ENCODE peak calls at places on chromosome 1, in ten cellular contexts. X is HL-60, A is AG04450, T is cardiac fibroblast, D is pancreas, Q is GM23338, Z is brain microvascular endothelial cell, B is left ventricle myocardium inferior, P is prostate gland, J is mammary epithelial cell. E is an unnamed sample.

GRCh38 chr1:152965853-152966252 is 4.6 kb upstream of the SPRR4 start:
- DNase-seq in X (no peak), A (no peak), T (no peak), D (no peak), Q (no peak), Z (no peak), B (no peak), P (no peak), J (no peak), E (no peak)

GRCh38 chr1:167110586-167110985 is 16.7 kb downstream of the STYXL2 start:
- DNase-seq in X (no peak), A (no peak), T (no peak), D (no peak), Q (no peak), Z (no peak), B (no peak), P (no peak), J (no peak), E (no peak)

GRCh38 chr1:188295157-188295556 is 1466.4 kb downstream of the PLA2G4A start:
- DNase-seq in X (no peak), A (no peak), T (no peak), D (no peak), Q (peak; percentile 12), Z (no peak), B (no peak), P (no peak), J (no peak), E (peak; percentile 21)

GRCh38 chr1:36387141-36387949 is 1.6 kb upstream of the STK40 start:
- DNase-seq in X (no peak), A (no peak), T (peak; percentile 90), D (no peak), Q (no peak), Z (peak; percentile 71), B (no peak), P (no peak), J (peak; percentile 74), E (no peak)

GRCh38 chr1:198531891-198532290 is 8.6 kb downstream of the ATP6V1G3 start:
- DNase-seq in X (no peak), A (no peak), T (no peak), D (no peak), Q (no peak), Z (no peak), B (no peak), P (no peak), J (no peak), E (no peak)

GRCh38 chr1:211653329-211653728 is 22.1 kb downstream of the NEK2 start:
- DNase-seq in X (no peak), A (no peak), T (peak; percentile 55), D (no peak), Q (no peak), Z (no peak), B (no peak), P (no peak), J (no peak), E (no peak)

GRCh38 chr1:32894681-32895080 is 6.5 kb downstream of the TMEM54 start:
- DNase-seq in X (no peak), A (no peak), T (no peak), D (no peak), Q (no peak), Z (no peak), B (no peak), P (no peak), J (no peak), E (no peak)

GRCh38 chr1:182293119-182293589 is 98.4 kb downstream of the GLUL start:
- DNase-seq in X (no peak), A (no peak), T (no peak), D (no peak), Q (no peak), Z (no peak), B (no peak), P (no peak), J (no peak), E (no peak)

GRCh38 chr1:185317886-185318310 is 855 bp upstream of the IVNS1ABP start:
- DNase-seq in X (no peak), A (no peak), T (peak; percentile 29), D (peak; percentile 34), Q (peak; percentile 52), Z (no peak), B (no peak), P (peak; percentile 9), J (peak; percentile 77), E (no peak)

GRCh38 chr1:175198332-175198731 is 5.8 kb upstream of the KIAA0040 start:
- DNase-seq in X (no peak), A (no peak), T (no peak), D (no peak), Q (no peak), Z (no peak), B (no peak), P (no peak), J (no peak), E (no peak)

GRCh38 chr1:58206749-58207148 is 339.8 kb downstream of the OMA1 start:
- DNase-seq in X (no peak), A (no peak), T (no peak), D (no peak), Q (no peak), Z (no peak), B (no peak), P (no peak), J (peak; percentile 20), E (no peak)

GRCh38 chr1:168709896-168710305 is 19.1 kb downstream of the DPT start:
- DNase-seq in X (no peak), A (no peak), T (peak; percentile 63), D (no peak), Q (no peak), Z (peak; percentile 60), B (no peak), P (no peak), J (peak; percentile 98), E (peak; percentile 29)

GRCh38 chr1:213201380-213202155 is 150.5 kb downstream of the RPS6KC1 start:
- DNase-seq in X (no peak), A (no peak), T (peak; percentile 87), D (no peak), Q (no peak), Z (peak; percentile 10), B (no peak), P (no peak), J (peak; percentile 63), E (no peak)

GRCh38 chr1:207822602-207823451 is 71.0 kb downstream of the CD46 start:
- DNase-seq in X (no peak), A (no peak), T (peak; percentile 74), D (peak; percentile 94), Q (peak; percentile 53), Z (no peak), B (peak; percentile 82), P (peak; percentile 95), J (no peak), E (peak; percentile 67)

GRCh38 chr1:47582891-47583608 is 145.2 kb downstream of the FOXD2 start:
- DNase-seq in X (no peak), A (no peak), T (no peak), D (peak; percentile 2), Q (no peak), Z (peak; percentile 31), B (no peak), P (no peak), J (peak; percentile 89), E (no peak)

GRCh38 chr1:92859400-92860039 is 27.7 kb downstream of the RPL5 start:
- DNase-seq in X (no peak), A (no peak), T (no peak), D (no peak), Q (no peak), Z (no peak), B (no peak), P (no peak), J (no peak), E (no peak)
- H3K4me3 ChIP-seq in X (no peak overlapping the region), A (no peak overlapping the region), T (no peak overlapping the region), D (no peak overlapping the region), Q (no peak overlapping the region), Z (no peak overlapping the region), B (peak overlapping the region; percentile 55), P (no peak overlapping the region), J (no peak overlapping the region), E (no peak overlapping the region)

GRCh38 chr1:5809207-5809788 is 182.9 kb downstream of the NPHP4 start:
- DNase-seq in X (no peak), A (no peak), T (no peak), D (no peak), Q (no peak), Z (no peak), B (no peak), P (no peak), J (no peak), E (no peak)
- TF ChIP-seq CTCF in X (no peak), A (no peak), T (no peak), D (no peak), Q (no peak), Z (no peak), B (no peak), P (no peak), J (no peak), E (no peak)

GRCh38 chr1:170663011-170663410 is 920 bp upstream of the PRRX1 start:
- DNase-seq in X (no peak), A (no peak), T (peak; percentile 64), D (no peak), Q (peak; percentile 59), Z (peak; percentile 7), B (no peak), P (no peak), J (no peak), E (no peak)
- H3K4me3 ChIP-seq in X (no peak overlapping the region), A (peak overlapping the region; percentile 94), T (peak overlapping the region; percentile 85), D (no peak overlapping the region), Q (peak overlapping the region; percentile 79), Z (peak overlapping the region; percentile 92), B (peak overlapping the region; percentile 82), P (peak overlapping the region; percentile 45), J (no peak overlapping the region), E (peak overlapping the region; percentile 93)

GRCh38 chr1:205600085-205600484 is 31.7 kb downstream of the ELK4 start:
- DNase-seq in X (no peak), A (peak; percentile 38), T (peak; percentile 70), D (peak; percentile 1), Q (no peak), Z (peak; percentile 71), B (no peak), P (no peak), J (peak; percentile 77), E (peak; percentile 58)
- TF ChIP-seq CTCF in X (no peak), A (peak; percentile 50), T (peak; percentile 41), D (no peak), Q (no peak), Z (peak; percentile 65), B (no peak), P (no peak), J (peak; percentile 50), E (peak; percentile 38)

GRCh38 chr1:44802306-44803061 is 2.3 kb downstream of the PLK3 start:
- DNase-seq in X (no peak), A (no peak), T (no peak), D (no peak), Q (no peak), Z (no peak), B (peak; percentile 19), P (no peak), J (no peak), E (no peak)

GRCh38 chr1:44801491-44802305 is 1.5 kb downstream of the PLK3 start:
- DNase-seq in X (no peak), A (no peak), T (peak; percentile 65), D (peak; percentile 36), Q (no peak), Z (no peak), B (peak; percentile 20), P (no peak), J (peak; percentile 69), E (no peak)

GRCh38 chr1:44803312-44804095 is 3.3 kb downstream of the PLK3 start:
- DNase-seq in X (no peak), A (no peak), T (no peak), D (no peak), Q (no peak), Z (no peak), B (peak; percentile 13), P (no peak), J (no peak), E (no peak)

GRCh38 chr1:44805311-44806024 is 1.7 kb downstream of the DYNLT4 start:
- DNase-seq in X (no peak), A (no peak), T (no peak), D (no peak), Q (no peak), Z (no peak), B (peak; percentile 13), P (no peak), J (no peak), E (no peak)

GRCh38 chr1:44803062-44803311 is 2.8 kb downstream of the PLK3 start:
- DNase-seq in X (no peak), A (no peak), T (no peak), D (no peak), Q (no peak), Z (no peak), B (peak; percentile 13), P (no peak), J (no peak), E (no peak)
- H3K4me3 ChIP-seq in X (no peak overlapping the region), A (peak overlapping the region; percentile 77), T (no peak overlapping the region), D (no peak overlapping the region), Q (no peak overlapping the region), Z (peak overlapping the region; percentile 88), B (peak overlapping the region; percentile 98), P (no peak overlapping the region), J (no peak overlapping the region), E (peak overlapping the region; percentile 2)

E was measured in retinal pigment epithelial cell.